ENCODE peak calls at places on chromosomes 7 and 10, in four cellular contexts. H, D, S and W are unnamed samples. For H3K4me1, the result is how much of the 10 kb centered on the place peaks cover.

GRCh38 chr7:74020396-74020795 is 7.6 kb upstream of the ELN start:
- DNase-seq in D (no peak), H (no peak), S (no peak), W (no peak)

GRCh38 chr10:79379512-79380124 is 32.3 kb downstream of the PPIF start:
- DNase-seq in H (no peak), D (no peak), S (no peak), W (peak)

GRCh38 chr10:113756940-113757543 is 5.6 kb downstream of the PLEKHS1 start:
- DNase-seq in D (no peak), S (no peak), H (no peak), W (no peak)

GRCh38 chr7:40221836-40222235 is 87.0 kb downstream of the SUGCT start:
- DNase-seq in D (no peak), S (no peak), H (no peak), W (no peak)

GRCh38 chr10:86346794-86347665 is 19.6 kb downstream of the GRID1 start:
- DNase-seq in S (no peak), H (no peak), D (no peak), W (no peak)

GRCh38 chr10:5976689-5977470 is 463 bp downstream of the IL15RA start:
- DNase-seq in S (peak), H (no peak), D (no peak), W (peak)

GRCh38 chr7:134699021-134699818 is 52.6 kb downstream of the BPGM start:
- DNase-seq in H (no peak), S (no peak), D (no peak), W (no peak)

GRCh38 chr7:97179454-97180104 is 62.1 kb downstream of the SDHAF3 start:
- DNase-seq in S (no peak), H (peak), D (peak), W (peak)

GRCh38 chr7:84337386-84337785 is 142.8 kb upstream of the SEMA3A start:
- DNase-seq in S (no peak), D (no peak), H (no peak), W (no peak)

GRCh38 chr10:114962441-114962840 is 24.4 kb downstream of the TRUB1 start:
- DNase-seq in S (no peak), H (no peak), D (no peak), W (no peak)

GRCh38 chr10:7193369-7193768 is 217.5 kb downstream of the SFMBT2 start:
- DNase-seq in H (no peak), S (no peak), D (no peak), W (no peak)

GRCh38 chr10:77393411-77393810 is 244.2 kb downstream of the KCNMA1 start:
- DNase-seq in H (no peak), S (no peak), D (no peak), W (no peak)

GRCh38 chr10:137606-138005 is 2.4 kb downstream of the ZMYND11 start:
- DNase-seq in H (no peak), S (no peak), D (no peak), W (no peak)
- TF ChIP-seq HDAC2 in H (no peak), S (no peak), D (no peak), W (no peak)

GRCh38 chr7:23474098-23474828 is 4.0 kb upstream of the IGF2BP3 start:
- DNase-seq in H (peak), D (peak), S (peak), W (peak)

GRCh38 chr7:23476286-23477169 is 6.2 kb upstream of the IGF2BP3 start:
- DNase-seq in D (no peak), H (no peak), S (no peak), W (no peak)

GRCh38 chr7:23475579-23475844 is 5.2 kb upstream of the IGF2BP3 start:
- DNase-seq in S (no peak), H (no peak), D (no peak), W (no peak)

GRCh38 chr7:23473848-23474097 is 3.5 kb upstream of the IGF2BP3 start:
- DNase-seq in S (no peak), D (peak), H (no peak), W (no peak)

GRCh38 chr7:23474829-23475578 is 4.7 kb upstream of the IGF2BP3 start:
- DNase-seq in D (no peak), S (no peak), H (no peak), W (no peak)
- TF ChIP-seq EZH2 in D (no peak), S (no peak), H (no peak), W (no peak)

DNA sequence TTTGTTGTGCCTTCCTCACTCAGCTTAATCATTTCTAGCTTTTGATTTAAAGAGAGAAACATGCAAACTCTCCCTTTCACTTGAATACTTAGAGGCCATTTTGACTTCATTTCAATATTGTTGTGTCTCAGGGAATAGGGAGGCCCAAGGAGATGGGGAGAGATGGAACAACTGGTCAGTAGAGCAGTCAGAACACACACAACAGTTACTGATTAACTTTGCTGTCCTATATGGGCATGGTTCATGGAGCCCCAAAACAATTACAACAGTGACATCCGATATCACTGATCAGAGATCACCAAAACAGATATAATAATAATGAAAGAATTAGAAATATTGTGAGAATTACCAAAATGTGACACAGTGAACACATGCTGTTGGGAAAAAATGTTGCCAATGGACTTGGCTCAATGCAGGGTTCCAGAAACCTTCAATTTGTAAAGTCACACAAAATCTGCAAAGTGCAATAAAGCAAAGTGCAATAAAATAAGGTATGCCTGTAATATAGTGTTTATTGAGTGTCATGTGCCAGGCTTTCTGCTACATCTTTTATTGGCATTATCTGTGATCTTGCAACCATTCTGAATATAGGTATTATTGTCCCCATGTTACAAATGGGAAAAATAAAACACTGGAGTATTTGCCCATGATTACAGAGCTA is 38.2 kb downstream of the CCDC71L start:
- DNase-seq in D (no peak), S (no peak), H (no peak), W (no peak)
- H3K4me1 ChIP-seq in D (under half), S (under half), H (under half), W (under half)

GRCh38 chr10:95660283-95660682 is 3.8 kb upstream of the ALDH18A1 start:
- DNase-seq in H (no peak), D (no peak), S (no peak), W (no peak)
- TF ChIP-seq HDAC2 in H (no peak), D (no peak), S (no peak), W (no peak)

GRCh38 chr10:128265596-128265995 is 139.4 kb upstream of the MKI67 start:
- DNase-seq in H (no peak), D (no peak), S (no peak), W (no peak)
- TF ChIP-seq EZH2 in H (no peak), D (no peak), S (no peak), W (no peak)

DNA sequence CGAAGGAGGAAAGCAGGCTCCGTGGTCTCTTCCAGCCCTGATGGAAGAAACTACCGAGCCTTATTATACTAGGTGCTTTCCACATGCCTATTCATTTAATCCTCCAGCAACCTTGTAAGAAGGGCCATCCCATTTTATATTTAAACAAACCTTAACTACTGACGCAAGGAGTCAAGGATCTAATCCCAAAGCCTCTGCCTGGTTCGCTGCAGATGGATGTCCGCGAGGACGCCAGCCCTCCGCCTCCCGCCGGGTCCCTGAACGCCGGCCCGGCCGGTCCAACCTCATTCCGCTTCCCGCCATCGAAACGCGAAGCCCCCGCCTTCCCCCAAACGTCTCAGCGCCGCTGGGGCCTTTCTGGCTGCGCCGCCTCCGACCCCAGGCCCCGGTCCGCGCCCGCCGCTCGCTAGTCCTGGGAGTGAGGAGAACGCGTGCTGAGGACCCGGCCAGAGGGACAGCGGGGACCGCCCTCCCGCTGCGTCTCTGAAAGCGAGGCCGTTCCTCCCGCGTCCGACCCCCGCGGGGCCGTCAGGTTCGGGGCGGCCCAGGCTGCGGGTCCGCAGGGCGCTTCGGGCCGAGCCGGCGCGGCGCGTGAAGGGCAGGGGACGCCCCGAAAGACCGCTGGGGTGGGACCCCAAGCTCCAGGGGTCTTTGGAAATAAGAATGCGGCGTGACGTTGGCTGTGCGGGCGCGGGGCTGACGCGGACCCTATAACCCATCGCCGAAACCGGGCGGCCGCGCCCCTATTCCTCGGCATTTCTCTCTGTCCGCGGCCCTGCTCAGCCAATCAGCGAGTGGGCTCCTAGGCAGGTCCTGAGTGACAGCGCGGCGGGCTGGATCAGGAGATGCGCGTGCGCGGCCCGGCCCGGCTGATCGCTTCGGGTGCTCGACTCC is 448 bp upstream of the ATP6V0E2 start:
- DNase-seq in H (peak), D (peak), S (peak), W (peak)
- H3K4me1 ChIP-seq in H (half or more), D (under half), S (under half), W (under half)

GRCh38 chr10:118754556-118755423 is at the start of gene CACUL1:
- DNase-seq in H (peak), D (peak), S (peak), W (peak)

GRCh38 chr10:118752401-118752800 is 2.4 kb downstream of the CACUL1 start:
- DNase-seq in S (no peak), H (no peak), D (no peak), W (no peak)

GRCh38 chr10:118753331-118753730 is 1.4 kb downstream of the CACUL1 start:
- DNase-seq in D (no peak), S (no peak), H (no peak), W (no peak)

GRCh38 chr10:118751272-118751671 is 3.5 kb downstream of the CACUL1 start:
- DNase-seq in S (no peak), H (no peak), D (no peak), W (no peak)

GRCh38 chr10:118754132-118754555 is 626 bp downstream of the CACUL1 start:
- DNase-seq in D (peak), S (peak), H (no peak), W (peak)
- TF ChIP-seq HDAC2 in D (no peak), S (no peak), H (no peak), W (no peak)

GRCh38 chr10:99537381-99538286 is 4.9 kb downstream of the NKX2-3 start:
- DNase-seq in H (no peak), D (no peak), S (peak), W (no peak)
- TF ChIP-seq EZH2 in H (no peak), D (peak), S (no peak), W (no peak)